ENCODE peak calls at places on chromosomes 7 and 10, in seven cellular contexts. P, E, L, J, G, I and C are unnamed samples.
A peak's percentile ranks its signal among the peaks of the same experiment; 100 is the strongest.

GRCh38 chr7:116528008-116528789 is 3.4 kb downstream of the CAV1 start:
- DNase-seq in P (no peak), E (peak; percentile 97), L (no peak), J (peak; percentile 47), G (peak; percentile 97), I (peak; percentile 84), C (no peak)

GRCh38 chr7:108570146-108570755 is 577 bp downstream of the DNAJB9 start:
- DNase-seq in P (no peak), E (peak; percentile 38), L (peak; percentile 45), J (peak; percentile 8), G (peak; percentile 50), I (peak; percentile 52), C (no peak)

GRCh38 chr10:70786799-70787415 is 1.7 kb upstream of the TBATA start:
- DNase-seq in P (no peak), E (no peak), L (no peak), J (no peak), G (no peak), I (no peak), C (no peak)

GRCh38 chr10:14837003-14837755 is 658 bp downstream of the CDNF start:
- DNase-seq in P (no peak), E (no peak), L (no peak), J (no peak), G (no peak), I (no peak), C (no peak)

GRCh38 chr10:103833731-103834365 is 21.5 kb downstream of the SH3PXD2A start:
- DNase-seq in P (no peak), E (peak; percentile 66), L (no peak), J (no peak), G (peak; percentile 45), I (no peak), C (no peak)

GRCh38 chr7:81812514-81813472 is 42.9 kb upstream of the HGF start:
- DNase-seq in P (no peak), E (no peak), L (no peak), J (no peak), G (no peak), I (no peak), C (no peak)

GRCh38 chr10:110634527-110635209 is 9.5 kb upstream of the RBM20 start:
- DNase-seq in P (no peak), E (no peak), L (no peak), J (no peak), G (no peak), I (no peak), C (no peak)

GRCh38 chr7:51182767-51183166 is 133.8 kb downstream of the COBL start:
- DNase-seq in P (no peak), E (no peak), L (no peak), J (no peak), G (no peak), I (no peak), C (no peak)

GRCh38 chr7:108452707-108453106 is 3.5 kb downstream of the NRCAM start:
- DNase-seq in P (no peak), E (peak; percentile 20), L (no peak), J (no peak), G (peak; percentile 60), I (peak; percentile 48), C (peak; percentile 17)

GRCh38 chr7:20249924-20250323 is 32.7 kb upstream of the MACC1 start:
- DNase-seq in P (no peak), E (peak; percentile 87), L (no peak), J (no peak), G (no peak), I (no peak), C (no peak)

GRCh38 chr7:52168085-52168484 is 851.5 kb upstream of the COBL start:
- DNase-seq in P (no peak), E (no peak), L (peak; percentile 20), J (no peak), G (no peak), I (no peak), C (no peak)

GRCh38 chr10:116278832-116279231 is 5.8 kb upstream of the GFRA1 start:
- DNase-seq in P (no peak), E (no peak), L (peak; percentile 72), J (no peak), G (no peak), I (peak; percentile 74), C (no peak)